ENCODE peak calls at places on chromosomes 6 and 20, in ten cellular contexts. U is aorta; W is stimulated activated naive CD8-positive, alpha-beta T cell treated with anti-CD3 and anti-CD28 coated beads, Interleukin-15, Interleukin-2, amounts not matched to agents 100 U/mL and 50 U/mL, for 24 hours; V is cardiac fibroblast; Z is heart left ventricle; R is caudate nucleus; D is prostate gland; Y is RPMI8226; X is HT1080; H is GF-D8. S is an unnamed sample.

GRCh38 chr6:7241160-7241559 is 71.8 kb downstream of the SSR1 start:
- DNase-seq in X (no peak), Y (no peak), D (peak), V (no peak), U (peak), Z (no peak), H (no peak), W (no peak), R (no peak), S (no peak)

GRCh38 chr6:106620931-106621672 is 8.2 kb downstream of the RTN4IP1 start:
- DNase-seq in U (no peak), R (no peak), Z (no peak), W (no peak), D (no peak), H (no peak), Y (no peak), X (peak), V (no peak), S (no peak)

GRCh38 chr6:1708820-1709612 is 99.3 kb downstream of the FOXC1 start:
- DNase-seq in R (no peak), D (no peak), V (no peak), Z (no peak), H (peak), U (no peak), Y (no peak), W (no peak), X (no peak), S (no peak)

GRCh38 chr6:40293824-40294188 is 293.4 kb downstream of the LRFN2 start:
- DNase-seq in W (no peak), U (no peak), R (no peak), H (no peak), Y (no peak), X (no peak), D (no peak), Z (no peak), V (no peak), S (no peak)

GRCh38 chr6:5728726-5729434 is 277.8 kb downstream of the NRN1 start:
- DNase-seq in Z (no peak), V (peak), U (no peak), Y (no peak), W (no peak), D (no peak), X (peak), H (no peak), R (no peak), S (no peak)

GRCh38 chr6:4599924-4600323 is 176.3 kb upstream of the CDYL start:
- DNase-seq in X (peak), U (no peak), D (no peak), W (no peak), H (no peak), Y (no peak), Z (no peak), V (peak), R (no peak), S (no peak)

GRCh38 chr6:55450007-55450406 is 122.7 kb downstream of the GFRAL start:
- DNase-seq in Z (no peak), R (no peak), U (no peak), V (peak), X (peak), H (no peak), D (no peak), Y (no peak), W (no peak), S (no peak)

GRCh38 chr6:901696-902455 is 208.9 kb upstream of the EXOC2 start:
- DNase-seq in H (no peak), U (no peak), X (no peak), Z (no peak), R (no peak), Y (no peak), W (no peak), D (no peak), V (no peak), S (peak)

GRCh38 chr20:24770628-24771556 is 178.2 kb upstream of the CST7 start:
- DNase-seq in X (no peak), H (no peak), R (no peak), Y (no peak), V (no peak), D (no peak), W (no peak), U (no peak), Z (no peak), S (no peak)

GRCh38 chr6:152642578-152643375 is 5.6 kb upstream of the SYNE1 start:
- DNase-seq in V (peak), Z (peak), Y (peak), R (peak), U (peak), W (peak), H (peak), X (peak), D (peak), S (peak)

GRCh38 chr6:46704562-46704961 is 16.9 kb downstream of the TDRD6 start:
- DNase-seq in Y (no peak), D (no peak), W (no peak), X (peak), H (no peak), R (no peak), V (peak), Z (no peak), U (no peak), S (no peak)

GRCh38 chr6:162032620-162033019 is 694.9 kb downstream of the PRKN start:
- DNase-seq in Z (no peak), W (no peak), U (no peak), H (no peak), Y (no peak), V (peak), X (peak), D (no peak), R (no peak), S (no peak)

GRCh38 chr6:5125152-5126006 is 40.2 kb downstream of the PPP1R3G start:
- DNase-seq in X (peak), Z (no peak), D (no peak), U (no peak), R (no peak), Y (no peak), W (no peak), H (no peak), V (peak), S (peak)

GRCh38 chr6:21731411-21732031 is 138.0 kb downstream of the SOX4 start:
- DNase-seq in V (peak), W (no peak), Z (no peak), U (no peak), R (no peak), X (peak), Y (no peak), H (no peak), D (peak), S (peak)

GRCh38 chr6:28104392-28105250 is 19.8 kb upstream of the ZSCAN16 start:
- DNase-seq in X (peak), Z (peak), W (peak), R (peak), H (peak), V (peak), U (peak), Y (peak), D (peak), S (peak)

GRCh38 chr6:26234421-26235239 is 130.4 kb upstream of the BTN3A2 start:
- DNase-seq in V (peak), D (peak), X (no peak), W (peak), H (peak), Z (peak), Y (peak), R (no peak), U (peak), S (peak)

GRCh38 chr6:170234419-170234818 is 56.5 kb downstream of the DLL1 start:
- DNase-seq in W (no peak), Y (no peak), X (no peak), U (no peak), D (no peak), R (no peak), H (no peak), Z (no peak), V (no peak), S (no peak)

GRCh38 chr6:40210628-40211056 is 276.4 kb upstream of the MOCS1 start:
- DNase-seq in Z (no peak), D (no peak), H (no peak), V (no peak), Y (no peak), X (no peak), R (no peak), W (no peak), U (no peak), S (no peak)

GRCh38 chr6:136728976-136729515 is 63.2 kb downstream of the MAP3K5 start:
- DNase-seq in X (no peak), D (no peak), Y (no peak), H (no peak), V (no peak), Z (no peak), W (no peak), R (no peak), U (no peak), S (no peak)

GRCh38 chr20:56875052-56875663 is 246.1 kb downstream of the TFAP2C start:
- DNase-seq in R (no peak), U (no peak), W (no peak), X (peak), V (peak), D (no peak), H (no peak), Z (no peak), Y (peak), S (peak)

GRCh38 chr20:17343631-17344447 is 117.0 kb downstream of the PCSK2 start:
- DNase-seq in V (no peak), X (no peak), Z (no peak), Y (no peak), D (no peak), H (no peak), W (no peak), R (no peak), U (no peak), S (no peak)

GRCh38 chr6:53335224-53335994 is 13.3 kb downstream of the ELOVL5 start:
- DNase-seq in Z (peak), V (no peak), Y (peak), U (no peak), D (no peak), H (no peak), X (no peak), W (peak), R (no peak), S (no peak)

GRCh38 chr6:170291271-170292110 is 613 bp upstream of the DLL1 start:
- DNase-seq in W (peak), Z (peak), V (no peak), U (peak), H (no peak), D (peak), R (peak), X (no peak), Y (peak), S (no peak)

GRCh38 chr6:157550114-157550989 is 169.4 kb downstream of the ZDHHC14 start:
- DNase-seq in V (no peak), R (no peak), Z (no peak), Y (no peak), H (no peak), D (no peak), X (no peak), W (peak), U (no peak), S (no peak)

GRCh38 chr6:52566853-52567279 is 10.0 kb downstream of the TRAM2 start:
- DNase-seq in Z (no peak), U (peak), D (no peak), V (peak), H (no peak), X (peak), Y (no peak), W (no peak), R (no peak), S (peak)

GRCh38 chr6:143034689-143035334 is 25.9 kb upstream of the AIG1 start:
- DNase-seq in V (no peak), X (no peak), U (no peak), R (no peak), Y (peak), D (no peak), W (no peak), H (no peak), Z (no peak), S (no peak)

GRCh38 chr20:37907677-37908397 is 4.9 kb downstream of the VSTM2L start:
- DNase-seq in V (peak), H (no peak), R (no peak), Y (no peak), Z (no peak), W (no peak), X (peak), D (no peak), U (no peak), S (peak)

GRCh38 chr6:53233309-53233708 is 84.7 kb upstream of the GCM1 start:
- DNase-seq in R (no peak), W (no peak), U (no peak), H (no peak), Z (no peak), V (no peak), X (peak), Y (no peak), D (no peak), S (no peak)

GRCh38 chr6:34657307-34657978 is 39.1 kb downstream of the ILRUN start:
- DNase-seq in X (peak), W (no peak), D (peak), Z (peak), Y (peak), U (no peak), V (peak), R (no peak), H (no peak), S (peak)

GRCh38 chr6:87214831-87215230 is 59.5 kb downstream of the ZNF292 start:
- DNase-seq in D (no peak), H (no peak), Y (no peak), V (no peak), U (no peak), R (no peak), Z (no peak), W (no peak), X (no peak), S (no peak)

GRCh38 chr6:107689881-107690545 is 134.1 kb downstream of the SCML4 start:
- DNase-seq in R (no peak), V (peak), Z (no peak), U (no peak), H (no peak), D (no peak), X (no peak), Y (no peak), W (no peak), S (no peak)

GRCh38 chr6:56475736-56476457 is 166.8 kb downstream of the DST start:
- DNase-seq in H (no peak), X (no peak), V (peak), Z (peak), W (no peak), U (no peak), R (no peak), D (no peak), Y (no peak), S (no peak)

S was measured in AG08396.